ENCODE peak calls at places on chromosomes 1 and 21, in four cellular contexts. I is SK-N-SH, N is GM12878, K is HCT116. P is an unnamed sample.

GRCh38 chr1:94646151-94646643 is 104.6 kb upstream of the F3 start:
- DNase-seq in I (no peak), N (no peak), K (no peak), P (no peak)

GRCh38 chr1:62285984-62286481 is 33.2 kb downstream of the KANK4 start:
- DNase-seq in I (no peak), N (no peak), K (no peak), P (no peak)

GRCh38 chr1:151839457-151840409 is at the start of gene C2CD4D:
- DNase-seq in I (no peak), N (peak), K (peak), P (peak)

GRCh38 chr1:200131551-200132125 is 104.1 kb downstream of the NR5A2 start:
- DNase-seq in I (no peak), N (no peak), K (peak), P (no peak)

GRCh38 chr21:37862536-37862935 is 53.7 kb downstream of the KCNJ6 start:
- DNase-seq in I (peak), N (no peak), K (no peak), P (peak)

GRCh38 chr1:37947364-37947763 is 511 bp upstream of the INPP5B start:
- DNase-seq in I (no peak), N (no peak), K (no peak), P (no peak)

GRCh38 chr21:29181799-29182470 is 51.5 kb downstream of the MAP3K7CL start:
- DNase-seq in I (no peak), N (no peak), K (peak), P (no peak)

GRCh38 chr1:221991221-221991620 is 249.3 kb upstream of the DUSP10 start:
- DNase-seq in I (no peak), N (no peak), K (no peak), P (no peak)

GRCh38 chr21:41873426-41873825 is 5.7 kb downstream of the PRDM15 start:
- DNase-seq in I (no peak), N (no peak), K (no peak), P (no peak)

GRCh38 chr1:202146279-202146678 is 1.7 kb upstream of the ARL8A start:
- DNase-seq in I (no peak), N (no peak), K (no peak), P (no peak)

GRCh38 chr1:66445492-66446181 is 88.3 kb upstream of the SGIP1 start:
- DNase-seq in I (no peak), N (peak), K (no peak), P (no peak)

GRCh38 chr1:64623750-64624445 is 121.0 kb upstream of the RAVER2 start:
- DNase-seq in I (peak), N (no peak), K (no peak), P (no peak)

GRCh38 chr1:44489481-44489880 is 84.4 kb downstream of the RNF220 start:
- DNase-seq in I (no peak), N (no peak), K (no peak), P (no peak)

GRCh38 chr1:156880473-156880872 is 13.0 kb upstream of the PEAR1 start:
- DNase-seq in I (no peak), N (no peak), K (no peak), P (no peak)

GRCh38 chr1:70043806-70044205 is 161.6 kb downstream of the LRRC40 start:
- DNase-seq in I (no peak), N (no peak), K (no peak), P (no peak)

GRCh38 chr1:14590781-14591180 is 7.7 kb upstream of the KAZN start:
- DNase-seq in I (no peak), N (no peak), K (no peak), P (no peak)

GRCh38 chr1:230191079-230191478 is 124.0 kb downstream of the GALNT2 start:
- DNase-seq in I (no peak), N (no peak), K (no peak), P (no peak)

GRCh38 chr1:10651793-10652192 is 144.7 kb downstream of the CASZ1 start:
- DNase-seq in I (no peak), N (no peak), K (no peak), P (no peak)

GRCh38 chr1:231040019-231040799 is at the start of gene FAM89A:
- DNase-seq in I (peak), N (no peak), K (peak), P (peak)

GRCh38 chr1:14520514-14521163 is 77.8 kb upstream of the KAZN start:
- DNase-seq in I (no peak), N (peak), K (no peak), P (no peak)

GRCh38 chr1:222739929-222740328 is 2.9 kb downstream of the FAM177B start:
- DNase-seq in I (no peak), N (no peak), K (no peak), P (no peak)

GRCh38 chr1:159896086-159896930 is 3.7 kb downstream of the CFAP45 start:
- DNase-seq in I (no peak), N (no peak), K (no peak), P (no peak)

GRCh38 chr1:53945433-53946251 is at the start of gene IFT25:
- DNase-seq in I (peak), N (peak), K (peak), P (peak)

GRCh38 chr1:53948291-53948690 is 2.1 kb downstream of the LRRC42 start:
- DNase-seq in I (no peak), N (no peak), K (no peak), P (no peak)

GRCh38 chr1:53947172-53947835 is 1.2 kb downstream of the LRRC42 start:
- DNase-seq in I (no peak), N (no peak), K (no peak), P (no peak)

GRCh38 chr1:53945183-53945432 is 391 bp downstream of the IFT25 start:
- DNase-seq in I (no peak), N (no peak), K (no peak), P (no peak)

DNA sequence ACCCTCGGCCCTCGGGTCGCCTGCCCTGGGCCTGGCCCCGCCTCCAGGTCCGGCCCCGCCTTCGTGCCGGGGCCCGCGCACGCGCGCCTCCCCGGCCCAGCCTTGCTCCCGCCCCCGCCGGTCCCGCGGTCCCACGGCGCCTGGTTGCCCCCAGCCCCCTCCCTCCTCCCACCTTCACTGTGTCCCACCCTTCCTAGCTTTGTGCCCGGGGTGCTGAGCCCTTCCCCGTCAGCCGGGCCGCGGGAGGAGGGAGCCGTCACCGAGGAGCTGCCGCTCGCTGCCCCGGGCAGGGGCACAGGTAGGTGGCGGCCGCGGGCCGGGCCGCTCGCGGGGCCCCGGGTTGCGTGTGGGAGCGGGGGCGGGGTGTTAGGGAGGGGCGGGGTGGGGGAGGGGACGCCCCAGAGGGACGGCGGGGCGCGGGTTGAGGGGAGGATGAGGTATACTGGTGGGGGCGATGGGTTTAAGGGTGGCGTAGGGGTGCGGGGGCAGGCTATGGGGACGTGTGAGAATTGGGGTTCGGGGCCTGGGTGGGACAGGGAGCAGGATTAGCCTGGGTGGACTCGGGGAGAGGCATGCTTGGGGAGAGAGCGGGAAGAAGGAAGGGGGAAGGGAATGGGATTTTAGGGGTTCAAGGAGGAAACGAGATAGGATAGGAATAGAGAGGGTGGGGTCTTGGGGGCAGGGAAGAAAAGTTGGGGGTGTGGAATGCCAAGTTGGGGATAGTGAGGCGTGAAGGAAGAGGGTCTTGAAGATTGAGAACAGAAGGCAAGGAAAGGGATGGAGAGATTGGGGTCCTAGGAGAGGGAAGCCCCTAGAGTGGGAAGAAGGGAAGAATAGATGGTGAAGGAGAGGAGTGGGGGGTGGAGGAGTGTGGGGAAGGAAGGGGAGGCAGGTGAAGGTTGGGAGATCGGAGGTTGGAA is at the start of gene LRRC42:
- DNase-seq in I (peak), N (no peak), K (no peak), P (peak)
- TF ChIP-seq JUND in I (no peak), N (no peak), K (no peak), P (no peak)

GRCh38 chr1:57086141-57086540 is 120.3 kb upstream of the C8B start:
- DNase-seq in I (no peak), N (no peak), K (no peak), P (no peak)
- TF ChIP-seq JUND in I (no peak), N (no peak), K (no peak), P (no peak)

DNA sequence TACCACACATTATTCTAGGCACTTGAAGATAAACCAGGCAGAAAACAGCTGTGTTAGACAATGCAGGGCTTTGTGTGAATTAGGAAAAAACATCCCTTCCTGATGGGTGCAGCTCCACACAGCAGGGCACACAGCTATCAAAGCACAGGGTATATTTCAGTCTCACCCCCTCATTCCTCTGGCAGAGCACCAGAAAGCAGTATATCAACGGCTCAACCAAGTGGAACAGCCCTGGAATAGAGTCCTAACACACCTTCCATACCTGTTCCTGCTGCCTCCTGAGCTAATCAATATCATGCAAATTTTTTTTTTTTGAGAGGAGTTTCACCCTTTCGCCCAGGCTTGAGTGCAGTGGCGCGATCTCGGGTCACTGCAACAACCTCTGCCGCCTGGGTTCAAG is 32.1 kb downstream of the LYST start:
- DNase-seq in I (no peak), N (no peak), K (no peak), P (no peak)
- TF ChIP-seq JUND in I (no peak), N (no peak), K (no peak), P (no peak)

DNA sequence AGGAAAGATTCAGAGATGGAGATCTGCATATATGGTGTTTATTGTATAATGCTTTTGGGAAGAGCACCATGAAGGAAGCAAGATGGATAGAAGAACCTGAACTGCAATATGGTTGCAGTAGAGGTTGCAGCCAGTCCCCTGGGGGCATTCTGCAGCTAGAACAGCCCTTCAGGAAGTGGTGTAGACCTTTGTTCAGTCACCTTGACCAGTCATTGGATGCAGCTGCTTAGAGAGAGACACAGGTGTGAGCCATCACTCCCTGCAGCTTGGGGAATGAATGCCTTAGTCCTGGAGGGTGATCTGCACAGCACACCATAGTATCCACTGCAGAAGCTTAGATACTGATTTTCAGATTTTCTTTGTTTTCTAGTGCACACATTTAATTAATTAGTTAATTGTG is 42.3 kb downstream of the NEK7 start:
- DNase-seq in I (no peak), N (no peak), K (no peak), P (no peak)
- TF ChIP-seq JUND in I (no peak), N (no peak), K (no peak), P (no peak)

P was measured in T47D.